ENCODE peak calls at places on chromosomes 6 and 20, in six cellular contexts. O, X, H, G, S and U are unnamed samples.

GRCh38 chr6:16851758-16852157 is 90.5 kb upstream of the ATXN1 start:
- DNase-seq in O (no peak), X (no peak), H (peak; percentile 21), G (no peak), S (no peak), U (no peak)

GRCh38 chr20:59802471-59803221 is 130.8 kb downstream of the SYCP2 start:
- DNase-seq in O (no peak), X (no peak), H (no peak), G (no peak), S (no peak), U (no peak)

GRCh38 chr6:121614115-121614514 is 178.7 kb downstream of the GJA1 start:
- DNase-seq in O (no peak), X (no peak), H (peak; percentile 62), G (no peak), S (no peak), U (peak; percentile 50)

GRCh38 chr6:76555090-76555489 is 482.6 kb upstream of the IMPG1 start:
- DNase-seq in O (no peak), X (no peak), H (no peak), G (no peak), S (no peak), U (no peak)

GRCh38 chr6:71203211-71203610 is 85.4 kb upstream of the OGFRL1 start:
- DNase-seq in O (no peak), X (no peak), H (no peak), G (no peak), S (no peak), U (no peak)

GRCh38 chr6:150068786-150069648 is at the start of gene ULBP3:
- DNase-seq in O (peak; percentile 89), X (peak; percentile 63), H (peak; percentile 95), G (peak; percentile 92), S (peak; percentile 85), U (peak; percentile 93)

GRCh38 chr6:13278184-13278583 is 50.2 kb downstream of the TBC1D7 start:
- DNase-seq in O (no peak), X (no peak), H (no peak), G (peak; percentile 46), S (no peak), U (no peak)

GRCh38 chr6:25874822-25875562 is 949 bp upstream of the SLC17A3 start:
- DNase-seq in O (no peak), X (no peak), H (no peak), G (no peak), S (no peak), U (no peak)